ENCODE peak calls at places on chromosomes 4 and X, in eight cellular contexts. K is neural crest cell, U is progenitor cell of endocrine pancreas, F is breast epithelium, Y is hepatocyte, V is OCI-LY7, S is A549, A is mesothelial cell of epicardium. P is an unnamed sample.

GRCh38 chrX:40173662-40174593 is 76.2 kb upstream of the BCOR start:
- DNase-seq in K (no peak), U (no peak), F (no peak), Y (peak; percentile 76), V (peak; percentile 71), S (no peak), A (no peak), P (peak; percentile 86)

GRCh38 chr4:77714514-77714913 is 104.7 kb downstream of the CNOT6L start:
- DNase-seq in K (no peak), U (no peak), F (no peak), Y (no peak), V (no peak), S (no peak), A (no peak), P (no peak)

GRCh38 chr4:182975806-182976205 is 58.6 kb upstream of the DCTD start:
- DNase-seq in K (no peak), U (no peak), F (no peak), Y (no peak), V (no peak), S (peak; percentile 30), A (no peak), P (peak; percentile 41)

GRCh38 chr4:145531791-145532190 is 50.1 kb downstream of the SMAD1 start:
- DNase-seq in K (no peak), U (no peak), F (no peak), Y (no peak), V (no peak), S (no peak), A (no peak), P (no peak)

GRCh38 chrX:155766321-155766720 is 114.8 kb upstream of the VAMP7 start:
- DNase-seq in K (no peak), U (no peak), F (no peak), Y (no peak), V (no peak), S (no peak), A (no peak), P (no peak)

GRCh38 chr4:112704991-112705845 is 68.3 kb downstream of the LARP7 start:
- DNase-seq in K (peak; percentile 25), U (peak; percentile 18), F (peak; percentile 22), Y (peak; percentile 74), V (no peak), S (peak; percentile 18), A (peak; percentile 77), P (no peak)

GRCh38 chrX:43655961-43656494 is at the start of gene MAOA:
- DNase-seq in K (no peak), U (no peak), F (peak; percentile 66), Y (peak; percentile 73), V (no peak), S (peak; percentile 43), A (no peak), P (peak; percentile 28)

GRCh38 chrX:70480660-70481018 is 36.0 kb downstream of the DLG3 start:
- DNase-seq in K (no peak), U (no peak), F (no peak), Y (no peak), V (no peak), S (no peak), A (no peak), P (no peak)

GRCh38 chrX:117628381-117628780 is 488.2 kb downstream of the KLHL13 start:
- DNase-seq in K (no peak), U (no peak), F (no peak), Y (no peak), V (no peak), S (no peak), A (no peak), P (no peak)

GRCh38 chrX:53445977-53446376 is 11.8 kb upstream of the HSD17B10 start:
- DNase-seq in K (peak; percentile 23), U (no peak), F (no peak), Y (peak; percentile 51), V (no peak), S (peak; percentile 28), A (no peak), P (peak; percentile 69)
- TF ChIP-seq CTCF in K (peak; percentile 58), U (peak; percentile 56), F (no peak), Y (peak; percentile 41), V (peak; percentile 14), S (peak; percentile 54), A (no peak), P (peak; percentile 62)

DNA sequence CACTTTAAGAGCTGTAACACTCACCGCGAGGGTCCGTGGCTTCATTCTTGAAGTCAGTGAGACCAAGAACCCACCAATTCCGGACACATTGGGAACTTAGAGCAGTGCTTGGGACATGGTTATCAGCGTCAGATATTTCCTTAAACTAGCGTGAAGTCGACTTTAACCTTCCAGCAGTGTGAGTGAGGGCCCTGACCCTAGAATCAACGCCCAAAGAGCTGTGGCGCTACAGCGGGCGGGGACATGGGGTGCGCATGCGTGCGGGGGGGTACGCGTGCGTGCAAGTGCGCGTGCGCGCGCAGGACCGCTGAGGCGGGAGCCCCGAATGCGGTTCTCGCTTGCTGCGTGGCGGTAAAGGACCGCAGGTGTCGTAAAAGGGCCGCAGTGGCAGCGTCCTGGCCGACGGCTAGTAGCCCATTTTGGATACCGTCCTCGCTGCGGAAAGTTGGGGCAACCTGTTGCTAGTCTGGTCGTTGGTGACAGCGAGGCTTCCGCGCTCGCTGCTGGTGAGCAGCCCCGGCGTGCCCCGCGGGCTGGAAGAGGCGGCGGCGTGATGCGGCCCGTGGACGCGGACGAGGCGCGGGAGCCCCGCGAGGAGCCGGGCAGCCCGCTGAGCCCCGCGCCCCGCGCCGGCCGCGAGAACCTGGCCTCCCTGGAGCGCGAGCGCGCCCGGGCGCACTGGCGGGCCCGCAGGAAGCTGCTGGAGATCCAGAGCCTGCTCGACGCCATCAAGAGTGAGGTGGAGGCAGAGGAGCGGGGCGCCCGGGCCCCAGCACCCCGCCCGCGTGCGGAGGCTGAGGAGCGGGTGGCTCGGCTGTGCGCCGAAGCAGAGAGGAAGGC is 19.8 kb upstream of the S100P start:
- DNase-seq in K (peak; percentile 82), U (peak; percentile 88), F (peak; percentile 93), Y (peak; percentile 97), V (peak; percentile 93), S (peak; percentile 89), A (peak; percentile 90), P (peak; percentile 95)
- TF ChIP-seq CTCF in K (no peak), U (no peak), F (no peak), Y (no peak), V (no peak), S (no peak), A (no peak), P (no peak)

GRCh38 chr4:186726150-186726439 is 2.4 kb upstream of the FAT1 start:
- DNase-seq in K (no peak), U (no peak), F (no peak), Y (no peak), V (no peak), S (peak; percentile 18), A (no peak), P (no peak)
- TF ChIP-seq CTCF in K (peak; percentile 37), U (no peak), F (no peak), Y (no peak), V (no peak), S (no peak), A (peak; percentile 27), P (no peak)

DNA sequence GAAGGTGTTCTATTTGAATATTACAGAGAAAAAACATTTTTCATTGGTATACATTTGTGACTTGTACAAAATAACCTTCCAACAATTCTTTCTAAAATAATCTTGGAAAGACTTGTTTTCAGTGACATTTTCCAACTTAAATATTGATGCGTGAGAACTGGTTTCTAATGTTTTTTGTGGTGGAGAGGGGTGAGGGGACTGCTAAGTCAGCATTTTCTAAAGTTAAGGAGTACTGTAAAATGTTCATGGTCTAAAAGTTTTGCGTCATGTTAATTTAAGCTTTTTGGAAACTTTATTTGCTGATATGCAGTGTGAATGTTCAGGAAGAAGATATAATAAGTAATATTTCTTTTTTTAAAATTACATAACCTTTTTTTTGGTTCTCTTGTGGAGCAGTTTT is 229.3 kb downstream of the MAGEB5 start:
- DNase-seq in K (no peak), U (no peak), F (no peak), Y (no peak), V (no peak), S (no peak), A (no peak), P (no peak)
- TF ChIP-seq CTCF in K (no peak), U (no peak), F (no peak), Y (no peak), V (no peak), S (no peak), A (no peak), P (no peak)

DNA sequence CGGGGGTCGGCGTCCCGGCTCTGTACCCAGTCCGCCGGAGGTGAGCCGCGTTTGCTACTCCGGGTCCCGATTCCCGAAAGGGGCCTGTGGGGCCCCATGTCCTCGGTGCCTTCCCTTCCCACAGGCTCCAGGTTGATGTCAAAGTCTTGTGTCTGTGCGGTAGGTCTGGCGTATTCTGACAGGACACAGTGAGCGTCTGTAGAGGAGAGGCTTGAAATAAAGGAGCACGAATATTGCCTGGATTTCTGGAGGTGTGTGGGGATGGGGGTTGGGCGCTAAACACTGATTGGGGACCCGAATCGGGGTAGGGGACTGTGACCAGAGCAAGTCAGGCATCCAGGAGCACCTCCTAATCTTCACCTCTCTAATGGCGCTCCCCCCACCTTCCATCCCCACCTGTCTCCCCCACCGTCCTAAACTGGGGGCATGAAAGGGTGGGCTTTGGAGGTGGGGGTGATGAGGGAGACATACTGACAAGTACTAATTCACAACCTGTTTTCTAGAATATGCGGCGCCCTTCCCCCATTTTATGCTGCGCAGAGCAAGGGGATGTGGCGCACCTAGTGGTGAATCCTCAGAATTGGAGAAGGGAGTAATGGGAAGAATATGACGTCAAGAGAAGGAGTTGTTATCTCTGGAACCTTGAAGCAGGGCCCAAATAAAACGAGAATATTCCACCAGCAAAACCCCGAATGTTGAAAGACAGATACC is 874 bp downstream of the GPRASP2 start:
- DNase-seq in K (peak; percentile 18), U (no peak), F (peak; percentile 59), Y (peak; percentile 72), V (no peak), S (peak; percentile 55), A (peak; percentile 47), P (peak; percentile 12)
- TF ChIP-seq CTCF in K (peak; percentile 69), U (peak; percentile 62), F (peak; percentile 60), Y (peak; percentile 52), V (no peak), S (peak; percentile 48), A (peak; percentile 58), P (peak; percentile 12)

GRCh38 chrX:103536071-103536470 is 16.8 kb upstream of the RAB40A start:
- DNase-seq in K (no peak), U (no peak), F (no peak), Y (no peak), V (no peak), S (no peak), A (no peak), P (no peak)
- TF ChIP-seq CTCF in K (no peak), U (no peak), F (no peak), Y (no peak), V (no peak), S (no peak), A (no peak), P (no peak)

GRCh38 chr4:15737255-15737654 is 34.4 kb downstream of the BST1 start:
- DNase-seq in K (no peak), U (no peak), F (no peak), Y (no peak), V (no peak), S (no peak), A (no peak), P (peak; percentile 16)
- TF ChIP-seq CTCF in K (no peak), U (no peak), F (no peak), Y (no peak), V (peak; percentile 54), S (no peak), A (no peak), P (no peak)

GRCh38 chr4:48906283-48907173 is at the start of gene OCIAD2:
- DNase-seq in K (peak; percentile 32), U (peak; percentile 54), F (peak; percentile 66), Y (peak; percentile 84), V (peak; percentile 92), S (peak; percentile 64), A (peak; percentile 68), P (peak; percentile 91)
- TF ChIP-seq CTCF in K (no peak), U (peak; percentile 34), F (no peak), Y (peak; percentile 24), V (peak; percentile 69), S (no peak), A (no peak), P (peak; percentile 5)

GRCh38 chr4:105122334-105122733 is 24.3 kb upstream of the TET2 start:
- DNase-seq in K (no peak), U (no peak), F (no peak), Y (peak; percentile 37), V (no peak), S (no peak), A (no peak), P (no peak)
- TF ChIP-seq CTCF in K (no peak), U (no peak), F (no peak), Y (no peak), V (no peak), S (no peak), A (no peak), P (no peak)

P was measured in activated CD8-positive, alpha-beta T cell treated with anti-CD3 and anti-CD28 coated beads for 36 hours.